ENCODE peak calls at places on chromosomes 7 and 10, in nine cellular contexts. One of them, this sample, is unnamed.

GRCh38 chr10:117166420-117167345 is 28.6 kb upstream of the VAX1 start:
- DNase-seq in adrenal gland: no peak
- DNase-seq in stimulated activated CD8-positive, alpha-beta memory T cell treated with anti-CD3 and anti-CD28 coated beads, Interleukin-2, amount 100 ng/mL, for 48 hours: no peak
- DNase-seq in choroid plexus epithelial cell: no peak
- DNase-seq in EH: no peak
- DNase-seq in activated CD8-positive, alpha-beta memory T cell treated with anti-CD3 and anti-CD28 coated beads, Interleukin-2, amount 10 ng/mL, durations not matched to agents 7 days and 5 days: no peak
- DNase-seq in H7: peak
- DNase-seq in cardiac fibroblast: no peak
- DNase-seq in amniotic stem cell: no peak
- DNase-seq in this sample: no peak

GRCh38 chr7:55129409-55130078 is 110.7 kb downstream of the EGFR start:
- DNase-seq in choroid plexus epithelial cell: peak
- DNase-seq in stimulated activated CD8-positive, alpha-beta memory T cell treated with anti-CD3 and anti-CD28 coated beads, Interleukin-2, amount 100 ng/mL, for 48 hours: no peak
- DNase-seq in H7: no peak
- DNase-seq in amniotic stem cell: peak
- DNase-seq in adrenal gland: no peak
- DNase-seq in EH: peak
- DNase-seq in activated CD8-positive, alpha-beta memory T cell treated with anti-CD3 and anti-CD28 coated beads, Interleukin-2, amount 10 ng/mL, durations not matched to agents 7 days and 5 days: no peak
- DNase-seq in cardiac fibroblast: peak
- DNase-seq in this sample: no peak

GRCh38 chr7:27145167-27145883 is 1.8 kb upstream of the HOXA5 start:
- DNase-seq in stimulated activated CD8-positive, alpha-beta memory T cell treated with anti-CD3 and anti-CD28 coated beads, Interleukin-2, amount 100 ng/mL, for 48 hours: no peak
- DNase-seq in amniotic stem cell: no peak
- DNase-seq in adrenal gland: peak
- DNase-seq in cardiac fibroblast: no peak
- DNase-seq in EH: no peak
- DNase-seq in choroid plexus epithelial cell: no peak
- DNase-seq in activated CD8-positive, alpha-beta memory T cell treated with anti-CD3 and anti-CD28 coated beads, Interleukin-2, amount 10 ng/mL, durations not matched to agents 7 days and 5 days: no peak
- DNase-seq in H7: peak
- DNase-seq in this sample: no peak

GRCh38 chr7:43151076-43151475 is 38.6 kb downstream of the HECW1 start:
- DNase-seq in EH: no peak
- DNase-seq in H7: no peak
- DNase-seq in amniotic stem cell: no peak
- DNase-seq in adrenal gland: no peak
- DNase-seq in choroid plexus epithelial cell: no peak
- DNase-seq in cardiac fibroblast: no peak
- DNase-seq in stimulated activated CD8-positive, alpha-beta memory T cell treated with anti-CD3 and anti-CD28 coated beads, Interleukin-2, amount 100 ng/mL, for 48 hours: no peak
- DNase-seq in activated CD8-positive, alpha-beta memory T cell treated with anti-CD3 and anti-CD28 coated beads, Interleukin-2, amount 10 ng/mL, durations not matched to agents 7 days and 5 days: no peak
- DNase-seq in this sample: no peak

GRCh38 chr10:121668336-121669009 is 70.2 kb upstream of the FGFR2 start:
- DNase-seq in H7: peak
- DNase-seq in amniotic stem cell: no peak
- DNase-seq in choroid plexus epithelial cell: peak
- DNase-seq in activated CD8-positive, alpha-beta memory T cell treated with anti-CD3 and anti-CD28 coated beads, Interleukin-2, amount 10 ng/mL, durations not matched to agents 7 days and 5 days: no peak
- DNase-seq in EH: no peak
- DNase-seq in adrenal gland: peak
- DNase-seq in stimulated activated CD8-positive, alpha-beta memory T cell treated with anti-CD3 and anti-CD28 coated beads, Interleukin-2, amount 100 ng/mL, for 48 hours: no peak
- DNase-seq in cardiac fibroblast: peak
- DNase-seq in this sample: peak

GRCh38 chr10:108393111-108393510 is 1228.6 kb upstream of the SORCS1 start:
- DNase-seq in adrenal gland: no peak
- DNase-seq in cardiac fibroblast: peak
- DNase-seq in choroid plexus epithelial cell: peak
- DNase-seq in stimulated activated CD8-positive, alpha-beta memory T cell treated with anti-CD3 and anti-CD28 coated beads, Interleukin-2, amount 100 ng/mL, for 48 hours: no peak
- DNase-seq in H7: no peak
- DNase-seq in amniotic stem cell: no peak
- DNase-seq in activated CD8-positive, alpha-beta memory T cell treated with anti-CD3 and anti-CD28 coated beads, Interleukin-2, amount 10 ng/mL, durations not matched to agents 7 days and 5 days: no peak
- DNase-seq in EH: peak
- DNase-seq in this sample: no peak

GRCh38 chr7:127758105-127758504 is 106.1 kb downstream of the SND1 start:
- DNase-seq in choroid plexus epithelial cell: peak
- DNase-seq in amniotic stem cell: no peak
- DNase-seq in cardiac fibroblast: no peak
- DNase-seq in activated CD8-positive, alpha-beta memory T cell treated with anti-CD3 and anti-CD28 coated beads, Interleukin-2, amount 10 ng/mL, durations not matched to agents 7 days and 5 days: no peak
- DNase-seq in H7: no peak
- DNase-seq in stimulated activated CD8-positive, alpha-beta memory T cell treated with anti-CD3 and anti-CD28 coated beads, Interleukin-2, amount 100 ng/mL, for 48 hours: no peak
- DNase-seq in adrenal gland: no peak
- DNase-seq in EH: no peak
- DNase-seq in this sample: no peak

GRCh38 chr10:119654540-119654939 is 3.4 kb downstream of the BAG3 start:
- DNase-seq in EH: peak
- DNase-seq in activated CD8-positive, alpha-beta memory T cell treated with anti-CD3 and anti-CD28 coated beads, Interleukin-2, amount 10 ng/mL, durations not matched to agents 7 days and 5 days: no peak
- DNase-seq in choroid plexus epithelial cell: no peak
- DNase-seq in amniotic stem cell: no peak
- DNase-seq in stimulated activated CD8-positive, alpha-beta memory T cell treated with anti-CD3 and anti-CD28 coated beads, Interleukin-2, amount 100 ng/mL, for 48 hours: no peak
- DNase-seq in adrenal gland: no peak
- DNase-seq in H7: peak
- DNase-seq in cardiac fibroblast: peak
- DNase-seq in this sample: peak

GRCh38 chr7:17144313-17144712 is 154.1 kb upstream of the AHR start:
- DNase-seq in amniotic stem cell: no peak
- DNase-seq in H7: no peak
- DNase-seq in choroid plexus epithelial cell: peak
- DNase-seq in EH: peak
- DNase-seq in stimulated activated CD8-positive, alpha-beta memory T cell treated with anti-CD3 and anti-CD28 coated beads, Interleukin-2, amount 100 ng/mL, for 48 hours: peak
- DNase-seq in activated CD8-positive, alpha-beta memory T cell treated with anti-CD3 and anti-CD28 coated beads, Interleukin-2, amount 10 ng/mL, durations not matched to agents 7 days and 5 days: peak
- DNase-seq in cardiac fibroblast: peak
- DNase-seq in adrenal gland: no peak
- DNase-seq in this sample: peak

GRCh38 chr7:10237306-10237705 is 736.4 kb upstream of the PHF14 start:
- DNase-seq in EH: no peak
- DNase-seq in adrenal gland: no peak
- DNase-seq in cardiac fibroblast: peak
- DNase-seq in stimulated activated CD8-positive, alpha-beta memory T cell treated with anti-CD3 and anti-CD28 coated beads, Interleukin-2, amount 100 ng/mL, for 48 hours: no peak
- DNase-seq in amniotic stem cell: no peak
- DNase-seq in activated CD8-positive, alpha-beta memory T cell treated with anti-CD3 and anti-CD28 coated beads, Interleukin-2, amount 10 ng/mL, durations not matched to agents 7 days and 5 days: no peak
- DNase-seq in choroid plexus epithelial cell: peak
- DNase-seq in H7: no peak
- DNase-seq in this sample: peak

GRCh38 chr7:140596751-140597424 is 43.7 kb downstream of the DENND2A start:
- DNase-seq in H7: no peak
- DNase-seq in stimulated activated CD8-positive, alpha-beta memory T cell treated with anti-CD3 and anti-CD28 coated beads, Interleukin-2, amount 100 ng/mL, for 48 hours: no peak
- DNase-seq in activated CD8-positive, alpha-beta memory T cell treated with anti-CD3 and anti-CD28 coated beads, Interleukin-2, amount 10 ng/mL, durations not matched to agents 7 days and 5 days: no peak
- DNase-seq in amniotic stem cell: no peak
- DNase-seq in cardiac fibroblast: peak
- DNase-seq in EH: peak
- DNase-seq in choroid plexus epithelial cell: peak
- DNase-seq in adrenal gland: no peak
- DNase-seq in this sample: no peak